ENCODE peak calls at places on chromosomes 11 and 22, in ten cellular contexts. One of them, this sample, is unnamed.

GRCh38 chr11:128341280-128341679 is 246.1 kb downstream of the ETS1 start:
- DNase-seq in neural progenitor cell: no peak
- DNase-seq in WERI-Rb-1: no peak
- DNase-seq in tibial artery: no peak
- DNase-seq in left ventricle myocardium inferior: no peak
- DNase-seq in body of pancreas: no peak
- DNase-seq in IMR-90: no peak
- DNase-seq in stomach: no peak
- DNase-seq in AG04450: no peak
- DNase-seq in lower lobe of right lung: no peak
- DNase-seq in this sample: peak; percentile 13

GRCh38 chr11:65129649-65130441 is 4.5 kb downstream of the SYVN1 start:
- DNase-seq in WERI-Rb-1: no peak
- DNase-seq in IMR-90: no peak
- DNase-seq in AG04450: no peak
- DNase-seq in body of pancreas: no peak
- DNase-seq in lower lobe of right lung: no peak
- DNase-seq in tibial artery: no peak
- DNase-seq in left ventricle myocardium inferior: no peak
- DNase-seq in neural progenitor cell: no peak
- DNase-seq in stomach: no peak
- DNase-seq in this sample: no peak

GRCh38 chr11:106156290-106156937 is 79.0 kb downstream of the AASDHPPT start:
- DNase-seq in tibial artery: no peak
- DNase-seq in AG04450: peak; percentile 70
- DNase-seq in body of pancreas: peak; percentile 68
- DNase-seq in IMR-90: peak; percentile 83
- DNase-seq in WERI-Rb-1: peak; percentile 23
- DNase-seq in left ventricle myocardium inferior: no peak
- DNase-seq in lower lobe of right lung: no peak
- DNase-seq in neural progenitor cell: peak; percentile 49
- DNase-seq in stomach: peak; percentile 34
- DNase-seq in this sample: peak; percentile 76

GRCh38 chr11:8290122-8290810 is 26.6 kb upstream of the LMO1 start:
- DNase-seq in IMR-90: no peak
- DNase-seq in lower lobe of right lung: no peak
- DNase-seq in stomach: no peak
- DNase-seq in tibial artery: peak; percentile 43
- DNase-seq in body of pancreas: no peak
- DNase-seq in left ventricle myocardium inferior: no peak
- DNase-seq in WERI-Rb-1: peak; percentile 68
- DNase-seq in AG04450: no peak
- DNase-seq in neural progenitor cell: peak; percentile 2
- DNase-seq in this sample: no peak

GRCh38 chr11:112852141-112852853 is 108.9 kb upstream of the NCAM1 start:
- DNase-seq in body of pancreas: no peak
- DNase-seq in WERI-Rb-1: no peak
- DNase-seq in left ventricle myocardium inferior: no peak
- DNase-seq in neural progenitor cell: no peak
- DNase-seq in IMR-90: no peak
- DNase-seq in AG04450: no peak
- DNase-seq in tibial artery: no peak
- DNase-seq in lower lobe of right lung: no peak
- DNase-seq in stomach: no peak
- DNase-seq in this sample: peak; percentile 91

GRCh38 chr11:61601512-61601911 is 20.6 kb upstream of the SYT7 start:
- DNase-seq in stomach: no peak
- DNase-seq in body of pancreas: peak; percentile 44
- DNase-seq in tibial artery: no peak
- DNase-seq in AG04450: no peak
- DNase-seq in lower lobe of right lung: no peak
- DNase-seq in WERI-Rb-1: no peak
- DNase-seq in IMR-90: no peak
- DNase-seq in neural progenitor cell: no peak
- DNase-seq in left ventricle myocardium inferior: no peak
- DNase-seq in this sample: no peak

GRCh38 chr22:50544078-50544745 is 1.5 kb upstream of the KLHDC7B start:
- DNase-seq in left ventricle myocardium inferior: peak; percentile 80
- DNase-seq in lower lobe of right lung: peak; percentile 90
- DNase-seq in IMR-90: peak; percentile 49
- DNase-seq in WERI-Rb-1: peak; percentile 69
- DNase-seq in AG04450: no peak
- DNase-seq in stomach: peak; percentile 87
- DNase-seq in tibial artery: peak; percentile 81
- DNase-seq in neural progenitor cell: peak; percentile 93
- DNase-seq in body of pancreas: peak; percentile 79
- DNase-seq in this sample: peak; percentile 51

GRCh38 chr11:123291201-123291869 is 96.3 kb upstream of the CLMP start:
- DNase-seq in tibial artery: no peak
- DNase-seq in WERI-Rb-1: no peak
- DNase-seq in IMR-90: no peak
- DNase-seq in AG04450: no peak
- DNase-seq in left ventricle myocardium inferior: no peak
- DNase-seq in body of pancreas: no peak
- DNase-seq in lower lobe of right lung: no peak
- DNase-seq in neural progenitor cell: no peak
- DNase-seq in stomach: no peak
- DNase-seq in this sample: no peak

GRCh38 chr22:42156597-42156996 is 26.0 kb upstream of the CYP2D6 start:
- DNase-seq in AG04450: no peak
- DNase-seq in tibial artery: no peak
- DNase-seq in left ventricle myocardium inferior: no peak
- DNase-seq in lower lobe of right lung: no peak
- DNase-seq in WERI-Rb-1: no peak
- DNase-seq in IMR-90: no peak
- DNase-seq in stomach: no peak
- DNase-seq in neural progenitor cell: no peak
- DNase-seq in body of pancreas: no peak
- DNase-seq in this sample: peak; percentile 62

GRCh38 chr11:35983965-35984364 is 40.1 kb downstream of the LDLRAD3 start:
- DNase-seq in IMR-90: no peak
- DNase-seq in body of pancreas: no peak
- DNase-seq in AG04450: no peak
- DNase-seq in WERI-Rb-1: no peak
- DNase-seq in tibial artery: no peak
- DNase-seq in stomach: no peak
- DNase-seq in lower lobe of right lung: no peak
- DNase-seq in neural progenitor cell: no peak
- DNase-seq in left ventricle myocardium inferior: no peak
- DNase-seq in this sample: no peak
- TF ChIP-seq CTCF in IMR-90: no peak
- TF ChIP-seq CTCF in body of pancreas: no peak
- TF ChIP-seq CTCF in AG04450: no peak
- TF ChIP-seq CTCF in WERI-Rb-1: no peak
- TF ChIP-seq CTCF in tibial artery: no peak
- TF ChIP-seq CTCF in stomach: no peak
- TF ChIP-seq CTCF in lower lobe of right lung: no peak
- TF ChIP-seq CTCF in neural progenitor cell: no peak
- TF ChIP-seq CTCF in left ventricle myocardium inferior: no peak
- TF ChIP-seq CTCF in this sample: no peak

DNA sequence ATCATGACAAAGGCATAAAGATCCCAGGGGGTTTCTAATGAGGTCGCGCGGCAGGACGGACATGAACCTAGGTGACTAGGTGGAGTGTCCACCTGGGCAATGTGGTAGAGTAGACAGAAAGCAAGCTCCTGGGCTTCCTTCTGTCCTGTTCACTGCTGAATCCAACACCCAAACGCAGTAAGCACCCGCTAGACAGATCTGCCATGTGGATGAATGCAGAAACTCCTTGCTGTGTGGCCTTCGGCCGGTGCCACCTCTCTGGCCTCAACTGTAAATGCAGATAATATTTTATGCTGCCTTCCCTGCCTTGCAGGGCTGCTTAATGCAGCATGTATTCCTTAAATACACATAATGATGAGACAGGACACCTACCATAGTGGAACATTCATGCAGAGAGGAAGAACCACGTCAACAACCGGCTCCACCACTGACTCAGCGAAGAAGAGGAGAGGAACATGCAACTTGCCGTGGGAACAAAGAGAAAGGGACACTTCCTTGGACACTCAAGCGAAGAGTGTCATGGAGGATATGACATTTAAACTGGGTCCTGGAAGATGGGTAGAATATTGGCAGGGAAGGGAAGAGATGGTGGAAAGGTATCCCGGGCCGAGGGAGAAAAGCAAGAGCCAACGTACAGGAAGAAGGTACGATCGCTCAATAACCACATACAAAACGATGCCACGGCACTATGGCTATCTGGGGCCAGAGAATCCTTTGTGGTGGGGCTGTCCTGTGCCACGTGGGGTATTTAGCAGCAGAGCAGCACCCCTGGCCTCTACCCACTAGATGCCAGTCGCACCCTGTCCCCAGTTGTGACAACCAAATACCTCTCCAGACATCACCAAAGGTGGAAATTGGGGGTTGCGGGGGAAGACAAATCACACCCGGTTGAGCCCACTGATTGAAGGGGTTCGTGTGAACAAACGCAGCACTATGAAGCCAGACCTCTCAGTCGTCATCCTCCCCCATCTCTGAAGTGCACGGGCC is 30.8 kb downstream of the MYH9 start:
- DNase-seq in body of pancreas: no peak
- DNase-seq in neural progenitor cell: no peak
- DNase-seq in AG04450: no peak
- DNase-seq in tibial artery: no peak
- DNase-seq in left ventricle myocardium inferior: no peak
- DNase-seq in lower lobe of right lung: no peak
- DNase-seq in IMR-90: peak; percentile 62
- DNase-seq in stomach: no peak
- DNase-seq in WERI-Rb-1: no peak
- DNase-seq in this sample: peak; percentile 51
- H3K4me3 ChIP-seq in body of pancreas: no peak overlapping the region
- H3K4me3 ChIP-seq in neural progenitor cell: no peak overlapping the region
- H3K4me3 ChIP-seq in AG04450: no peak overlapping the region
- H3K4me3 ChIP-seq in tibial artery: peak overlapping the region; percentile 46
- H3K4me3 ChIP-seq in left ventricle myocardium inferior: peak overlapping the region; percentile 3
- H3K4me3 ChIP-seq in lower lobe of right lung: no peak overlapping the region
- H3K4me3 ChIP-seq in IMR-90: no peak overlapping the region
- H3K4me3 ChIP-seq in stomach: no peak overlapping the region
- H3K4me3 ChIP-seq in WERI-Rb-1: no peak overlapping the region
- H3K4me3 ChIP-seq in this sample: no peak overlapping the region

DNA sequence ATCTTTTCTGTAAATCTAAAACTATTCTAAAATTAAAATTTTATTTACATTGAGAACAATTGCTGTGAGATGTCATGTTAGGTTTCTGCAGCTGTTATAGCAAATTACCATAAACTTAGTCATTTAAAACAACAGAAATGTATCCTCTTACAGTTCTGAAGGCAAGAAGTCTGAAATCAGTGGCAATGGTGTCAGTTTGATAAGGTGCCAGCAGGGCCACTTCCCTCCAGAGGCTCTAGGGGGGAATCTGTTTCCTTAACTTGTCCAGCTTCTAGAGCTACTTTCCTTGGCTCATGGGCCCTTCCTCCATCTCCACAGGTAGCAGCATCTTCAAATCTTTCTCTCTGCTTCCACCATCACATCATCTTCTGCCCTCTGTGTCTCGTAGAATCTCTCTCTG is 23.0 kb downstream of the MOGAT2 start:
- DNase-seq in AG04450: no peak
- DNase-seq in IMR-90: no peak
- DNase-seq in tibial artery: no peak
- DNase-seq in stomach: no peak
- DNase-seq in body of pancreas: no peak
- DNase-seq in neural progenitor cell: no peak
- DNase-seq in lower lobe of right lung: no peak
- DNase-seq in WERI-Rb-1: no peak
- DNase-seq in left ventricle myocardium inferior: no peak
- DNase-seq in this sample: no peak
- H3K27me3 ChIP-seq in AG04450: peaks cover 35% of the 10 kb centered on the region
- H3K27me3 ChIP-seq in IMR-90: peaks cover 60% of the 10 kb centered on the region
- H3K27me3 ChIP-seq in tibial artery: no peaks in the 10 kb centered on the region
- H3K27me3 ChIP-seq in stomach: no peaks in the 10 kb centered on the region
- H3K27me3 ChIP-seq in body of pancreas: no peaks in the 10 kb centered on the region
- H3K27me3 ChIP-seq in neural progenitor cell: peaks cover 2% of the 10 kb centered on the region
- H3K27me3 ChIP-seq in lower lobe of right lung: no peaks in the 10 kb centered on the region
- H3K27me3 ChIP-seq in WERI-Rb-1: no peaks in the 10 kb centered on the region
- H3K27me3 ChIP-seq in left ventricle myocardium inferior: no peaks in the 10 kb centered on the region
- H3K27me3 ChIP-seq in this sample: no peaks in the 10 kb centered on the region

GRCh38 chr11:132278801-132279574 is 908.6 kb downstream of the NTM start:
- DNase-seq in neural progenitor cell: peak; percentile 35
- DNase-seq in IMR-90: peak; percentile 72
- DNase-seq in tibial artery: no peak
- DNase-seq in WERI-Rb-1: peak; percentile 37
- DNase-seq in AG04450: peak; percentile 15
- DNase-seq in left ventricle myocardium inferior: no peak
- DNase-seq in lower lobe of right lung: no peak
- DNase-seq in body of pancreas: no peak
- DNase-seq in stomach: no peak
- DNase-seq in this sample: peak; percentile 29
- TF ChIP-seq CTCF in neural progenitor cell: peak; percentile 67
- TF ChIP-seq CTCF in IMR-90: peak; percentile 50
- TF ChIP-seq CTCF in tibial artery: no peak
- TF ChIP-seq CTCF in WERI-Rb-1: peak; percentile 65
- TF ChIP-seq CTCF in AG04450: peak; percentile 58
- TF ChIP-seq CTCF in left ventricle myocardium inferior: peak; percentile 27
- TF ChIP-seq CTCF in lower lobe of right lung: peak; percentile 42
- TF ChIP-seq CTCF in body of pancreas: no peak
- TF ChIP-seq CTCF in stomach: peak; percentile 29
- TF ChIP-seq CTCF in this sample: peak; percentile 39